ENCODE peak calls at places on chromosomes 12 and 14, in five cellular contexts. Q is astrocyte of the cerebellum, H is NCI-H69, L is activated T-helper 1 cell treated with Interleukin-2 at 50 U/mL for 16 hours, C is HFF-Myc. A is an unnamed sample.

GRCh38 chr12:53214687-53215455 is 7.8 kb upstream of the ITGB7 start:
- DNase-seq in C (no peak), Q (no peak), L (no peak), H (peak), A (no peak)

GRCh38 chr12:57270966-57271470 is 20.0 kb upstream of the STAC3 start:
- DNase-seq in C (no peak), L (no peak), Q (no peak), H (no peak), A (no peak)

GRCh38 chr12:84070311-84070710 is 842.3 kb downstream of the SLC6A15 start:
- DNase-seq in L (no peak), H (no peak), Q (no peak), C (peak), A (no peak)

GRCh38 chr14:76376001-76376404 is at the start of gene ESRRB:
- DNase-seq in Q (no peak), C (no peak), L (no peak), H (peak), A (no peak)

GRCh38 chr12:52307836-52308806 is 13.1 kb downstream of the KRT83 start:
- DNase-seq in Q (no peak), L (no peak), H (peak), C (no peak), A (no peak)

GRCh38 chr14:105581551-105582341 is 55.4 kb downstream of the TMEM121 start:
- DNase-seq in Q (no peak), H (no peak), L (no peak), C (no peak), A (peak)

GRCh38 chr14:103542545-103543088 is 13.6 kb downstream of the TRMT61A start:
- DNase-seq in C (no peak), Q (no peak), H (peak), L (no peak), A (no peak)

GRCh38 chr14:67395876-67396189 is 16.1 kb downstream of the PLEK2 start:
- DNase-seq in L (no peak), C (no peak), H (no peak), Q (no peak), A (no peak)

GRCh38 chr14:25050494-25051170 is 685 bp upstream of the STXBP6 start:
- DNase-seq in L (no peak), Q (peak), H (peak), C (peak), A (no peak)

GRCh38 chr12:53530056-53530455 is 22.8 kb upstream of the NPFF start:
- DNase-seq in L (no peak), C (no peak), Q (no peak), H (peak), A (no peak)

GRCh38 chr12:95633049-95633545 is 81.8 kb upstream of the USP44 start:
- DNase-seq in C (no peak), Q (no peak), L (no peak), H (no peak), A (no peak)

GRCh38 chr14:68106917-68107316 is 287.3 kb downstream of the RAD51B start:
- DNase-seq in C (no peak), H (no peak), Q (no peak), L (no peak), A (no peak)

GRCh38 chr14:100979780-100980179 is 76.3 kb upstream of the RTL1 start:
- DNase-seq in Q (peak), C (no peak), L (no peak), H (no peak), A (no peak)

GRCh38 chr12:113277511-113277910 is 56.2 kb downstream of the TPCN1 start:
- DNase-seq in L (no peak), C (no peak), H (no peak), Q (no peak), A (no peak)

GRCh38 chr12:32332446-32332845 is 66.9 kb upstream of the FGD4 start:
- DNase-seq in C (no peak), H (no peak), L (no peak), Q (no peak), A (no peak)

GRCh38 chr14:98182385-98183055 is 1089.5 kb downstream of the BCL11B start:
- DNase-seq in L (no peak), C (no peak), Q (peak), H (no peak), A (no peak)

GRCh38 chr14:100488057-100488456 is 99.2 kb downstream of the BEGAIN start:
- DNase-seq in C (no peak), Q (no peak), L (no peak), H (peak), A (no peak)

GRCh38 chr14:60863251-60863650 is 117.6 kb downstream of the TRMT5 start:
- DNase-seq in C (no peak), Q (no peak), L (no peak), H (no peak), A (no peak)

A was measured in activated B cell treated with CpG ODN at 0.5 μM for 24 hours.